ENCODE peak calls at places on chromosomes 1 and 21, in nine cellular contexts. X, I, Z, G, O, A, J, K and U are unnamed samples.
A peak's percentile ranks its signal among the peaks of the same experiment; 100 is the strongest.

GRCh38 chr21:32270748-32271147 is 8.1 kb downstream of the MIS18A start:
- DNase-seq in J (no peak), Z (no peak), I (no peak), K (no peak), O (no peak), A (no peak), G (no peak), X (no peak), U (no peak)

GRCh38 chr1:44237721-44238457 is 24.6 kb downstream of the DMAP1 start:
- DNase-seq in K (no peak), I (peak; percentile 92), A (peak; percentile 74), G (no peak), Z (peak; percentile 50), O (no peak), X (no peak), J (no peak), U (peak; percentile 93)

GRCh38 chr1:25869909-25870606 is 5.5 kb downstream of the PAQR7 start:
- DNase-seq in I (peak; percentile 57), K (no peak), X (no peak), G (no peak), Z (no peak), O (no peak), A (peak; percentile 39), J (no peak), U (peak; percentile 35)

GRCh38 chr1:3431686-3432085 is 22.8 kb upstream of the ARHGEF16 start:
- DNase-seq in J (no peak), I (no peak), O (no peak), X (no peak), G (no peak), Z (no peak), A (no peak), K (no peak), U (no peak)

GRCh38 chr1:230165526-230165925 is 98.5 kb downstream of the GALNT2 start:
- DNase-seq in O (no peak), K (no peak), X (no peak), J (no peak), A (no peak), G (no peak), I (no peak), Z (no peak), U (no peak)

GRCh38 chr1:15936025-15936424 is 39.9 kb downstream of the ZBTB17 start:
- DNase-seq in I (no peak), G (no peak), O (no peak), K (no peak), X (no peak), A (no peak), Z (no peak), J (no peak), U (no peak)

GRCh38 chr21:41124626-41125240 is 43.2 kb upstream of the BACE2 start:
- DNase-seq in J (no peak), K (no peak), O (no peak), X (no peak), I (no peak), Z (no peak), A (no peak), G (no peak), U (no peak)

GRCh38 chr1:8510041-8510823 is 192.3 kb downstream of the SLC45A1 start:
- DNase-seq in O (no peak), J (no peak), I (no peak), Z (no peak), G (no peak), X (no peak), K (no peak), A (no peak), U (no peak)

GRCh38 chr1:61498342-61498741 is 226.6 kb downstream of the TM2D1 start:
- DNase-seq in G (no peak), Z (no peak), I (no peak), K (no peak), A (no peak), J (no peak), X (no peak), O (no peak), U (no peak)

DNA sequence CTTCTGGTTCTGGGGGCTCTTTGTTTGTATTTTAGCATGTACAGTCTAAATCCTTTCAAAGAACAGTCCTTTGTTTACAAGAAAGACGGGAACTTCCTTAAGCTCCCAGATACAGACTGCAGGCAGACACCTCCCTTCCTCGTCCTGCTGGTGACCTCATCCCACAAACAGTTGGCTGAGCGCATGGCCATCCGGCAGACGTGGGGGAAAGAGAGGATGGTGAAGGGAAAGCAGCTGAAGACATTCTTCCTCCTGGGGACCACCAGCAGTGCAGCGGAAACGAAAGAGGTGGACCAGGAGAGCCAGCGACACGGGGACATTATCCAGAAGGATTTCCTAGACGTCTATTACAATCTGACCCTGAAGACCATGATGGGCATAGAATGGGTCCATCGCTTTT is 47.9 kb downstream of the B3GALT5 start:
- DNase-seq in O (no peak), J (no peak), Z (no peak), X (no peak), G (peak; percentile 43), I (no peak), A (no peak), K (no peak), U (no peak)
- H3K4me3 ChIP-seq in O (no peak overlapping the region), J (no peak overlapping the region), Z (no peak overlapping the region), X (no peak overlapping the region), G (no peak overlapping the region), I (no peak overlapping the region), A (no peak overlapping the region), K (no peak overlapping the region), U (no peak overlapping the region)

GRCh38 chr1:166874464-166874863 is 1.6 kb downstream of the TADA1 start:
- DNase-seq in K (no peak), A (no peak), X (no peak), O (no peak), J (peak; percentile 84), G (no peak), I (peak; percentile 67), Z (no peak), U (no peak)

GRCh38 chr1:166875302-166875733 is 746 bp downstream of the TADA1 start:
- DNase-seq in A (no peak), J (no peak), I (peak; percentile 31), Z (no peak), G (no peak), X (no peak), O (peak; percentile 12), K (no peak), U (no peak)

GRCh38 chr1:166870584-166870983 is 5.5 kb downstream of the TADA1 start:
- DNase-seq in G (no peak), K (no peak), A (no peak), J (peak; percentile 16), Z (no peak), X (no peak), I (no peak), O (no peak), U (no peak)

GRCh38 chr1:166876540-166876838 is 425 bp upstream of the TADA1 start:
- DNase-seq in X (no peak), A (no peak), I (no peak), O (no peak), G (no peak), K (no peak), Z (no peak), J (no peak), U (no peak)

DNA sequence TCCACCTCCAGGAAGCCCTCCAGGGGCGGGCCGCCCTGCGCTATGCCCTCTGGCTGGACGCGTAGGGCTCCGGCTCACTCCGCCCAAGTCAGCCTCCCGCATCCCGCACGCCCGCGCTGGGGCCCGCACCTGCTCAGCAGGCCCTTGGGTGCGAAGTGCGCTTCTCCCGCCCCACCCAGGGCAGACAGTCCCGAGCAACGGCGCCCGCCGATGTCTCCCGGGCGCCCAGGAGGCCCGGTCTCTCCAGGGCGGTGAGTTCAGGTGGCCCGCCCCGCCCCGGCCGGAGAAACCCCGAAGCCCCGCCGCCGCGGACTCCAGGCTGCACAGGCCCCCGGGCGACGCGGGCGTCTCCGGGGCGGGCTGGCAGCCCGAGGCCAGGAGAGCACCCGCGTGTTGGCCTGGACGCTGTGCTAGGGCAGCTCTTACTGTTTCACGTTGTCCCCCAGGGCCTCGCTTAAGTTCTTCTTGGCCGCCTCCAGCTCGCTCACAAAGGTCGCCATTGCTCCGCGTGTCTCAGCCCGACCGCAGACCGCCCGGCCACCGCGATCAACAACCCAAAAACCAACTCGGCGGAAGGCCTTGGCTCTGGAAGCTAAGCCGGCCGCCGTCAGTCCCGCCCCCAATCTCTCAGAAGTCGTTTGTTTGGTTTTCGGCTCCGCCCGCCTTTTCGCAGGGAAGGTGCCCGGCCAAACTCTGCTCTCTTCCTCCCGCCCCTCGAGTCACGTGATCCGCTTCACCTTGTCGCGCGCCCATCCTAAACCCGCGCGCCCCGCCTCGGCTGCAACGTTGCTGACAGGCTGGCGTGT is at the start of gene TADA1:
- DNase-seq in K (peak; percentile 90), I (peak; percentile 100), X (peak; percentile 99), O (peak; percentile 91), A (peak; percentile 95), Z (peak; percentile 96), G (peak; percentile 82), J (peak; percentile 96), U (peak; percentile 100)
- TF ChIP-seq REST in K (no peak), I (no peak), X (peak; percentile 53), O (no peak), A (peak; percentile 5), Z (no peak), G (no peak), J (no peak), U (no peak)

DNA sequence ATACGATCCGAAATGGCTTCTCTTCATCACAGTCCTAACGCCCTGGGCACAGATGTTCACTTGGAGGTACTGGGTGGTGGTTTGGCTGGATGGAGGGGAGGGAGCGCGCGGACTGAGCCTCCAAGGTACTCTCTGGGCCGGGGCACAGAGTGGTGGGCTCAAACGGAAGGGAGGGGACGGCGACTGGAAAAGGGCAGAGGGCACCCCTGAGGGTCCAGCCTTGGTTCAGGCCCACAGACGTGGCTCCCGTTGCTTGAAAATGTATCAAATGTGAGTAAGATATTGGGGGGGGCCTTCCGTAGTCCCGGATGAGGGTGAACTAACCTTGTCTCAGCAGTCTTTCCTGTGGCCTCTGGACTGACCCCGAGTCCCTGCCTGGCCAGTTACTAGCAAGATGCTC is 463 bp downstream of the IL12RB2 start:
- DNase-seq in X (no peak), I (no peak), Z (no peak), A (no peak), O (no peak), G (no peak), J (no peak), K (no peak), U (peak; percentile 59)
- H3K4me3 ChIP-seq in X (no peak overlapping the region), I (no peak overlapping the region), Z (no peak overlapping the region), A (no peak overlapping the region), O (peak overlapping the region; percentile 29), G (peak overlapping the region; percentile 45), J (no peak overlapping the region), K (peak overlapping the region; percentile 3), U (peak overlapping the region; percentile 83)

DNA sequence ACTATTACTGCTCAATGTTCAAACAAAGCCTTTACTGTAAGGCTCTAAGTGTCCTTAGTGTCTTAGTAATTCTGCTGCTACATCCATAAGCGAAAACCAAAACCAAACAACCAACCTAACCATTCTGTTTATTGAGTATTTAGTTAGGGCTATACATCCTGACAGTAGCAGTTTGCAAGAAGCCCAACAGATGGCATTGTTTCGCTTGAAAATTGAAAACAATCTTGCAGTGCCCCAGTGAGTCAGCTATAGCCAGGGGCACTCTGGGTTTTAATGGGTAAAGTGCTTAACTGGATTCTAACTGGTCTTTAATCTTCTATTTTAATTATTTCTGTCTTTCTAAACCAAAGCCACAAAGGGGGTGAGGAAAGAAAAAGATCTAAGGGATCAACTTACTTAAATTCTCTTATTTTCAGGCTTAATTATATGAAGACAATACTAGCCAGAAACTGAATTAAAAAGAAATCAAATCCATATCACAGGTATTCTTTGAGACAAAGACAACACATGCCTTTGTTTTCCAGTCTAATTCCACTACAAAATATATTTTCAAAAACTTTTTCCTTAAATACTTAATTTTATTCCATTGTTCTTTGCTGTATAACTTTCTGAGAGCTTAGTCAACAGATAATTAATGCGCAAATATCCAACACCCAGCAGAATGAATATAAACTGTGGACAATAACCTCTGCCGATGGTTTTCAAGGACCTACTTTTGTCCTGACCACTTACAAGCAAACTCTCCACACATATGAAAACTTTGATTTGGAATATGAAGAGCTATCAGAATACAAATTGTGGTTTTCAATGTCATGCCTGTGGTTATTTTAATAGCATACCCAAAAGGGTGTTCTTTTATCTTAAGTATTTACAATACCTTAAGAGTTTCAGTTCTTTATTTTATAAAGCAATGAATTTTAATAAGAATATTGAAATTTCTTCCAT is 15.2 kb downstream of the POGZ start:
- DNase-seq in X (peak; percentile 74), J (peak; percentile 69), K (peak; percentile 38), A (peak; percentile 77), G (peak; percentile 96), O (peak; percentile 74), Z (peak; percentile 76), I (peak; percentile 73), U (peak; percentile 89)
- TF ChIP-seq REST in X (no peak), J (no peak), K (no peak), A (no peak), G (no peak), O (no peak), Z (no peak), I (no peak), U (no peak)